ENCODE peak calls at places on chromosome 10, in seven cellular contexts. One of them, this sample, is unnamed.

GRCh38 chr10:89611282-89611681 is 33.8 kb downstream of the PANK1 start:
- DNase-seq in RPMI7951: no peak
- DNase-seq in choroid plexus epithelial cell: no peak
- DNase-seq in EL: no peak
- DNase-seq in stimulated activated CD8-positive, alpha-beta memory T cell treated with anti-CD3 and anti-CD28 coated beads, Interleukin-7, amount 100 ng/mL, for 4 hours: no peak
- DNase-seq in stimulated activated naive CD8-positive, alpha-beta T cell treated with anti-CD3 and anti-CD28 coated beads, Interleukin-15, Interleukin-2, amounts not matched to agents 100 U/mL and 50 U/mL, for 24 hours: no peak
- DNase-seq in left cardiac atrium: no peak
- DNase-seq in this sample: no peak

GRCh38 chr10:125035136-125035535 is 93.2 kb downstream of the ZRANB1 start:
- DNase-seq in stimulated activated naive CD8-positive, alpha-beta T cell treated with anti-CD3 and anti-CD28 coated beads, Interleukin-15, Interleukin-2, amounts not matched to agents 100 U/mL and 50 U/mL, for 24 hours: no peak
- DNase-seq in RPMI7951: peak
- DNase-seq in stimulated activated CD8-positive, alpha-beta memory T cell treated with anti-CD3 and anti-CD28 coated beads, Interleukin-7, amount 100 ng/mL, for 4 hours: no peak
- DNase-seq in left cardiac atrium: no peak
- DNase-seq in choroid plexus epithelial cell: peak
- DNase-seq in EL: peak
- DNase-seq in this sample: no peak

GRCh38 chr10:44673245-44673999 is 237.7 kb upstream of the TMEM72 start:
- DNase-seq in left cardiac atrium: no peak
- DNase-seq in stimulated activated naive CD8-positive, alpha-beta T cell treated with anti-CD3 and anti-CD28 coated beads, Interleukin-15, Interleukin-2, amounts not matched to agents 100 U/mL and 50 U/mL, for 24 hours: no peak
- DNase-seq in stimulated activated CD8-positive, alpha-beta memory T cell treated with anti-CD3 and anti-CD28 coated beads, Interleukin-7, amount 100 ng/mL, for 4 hours: no peak
- DNase-seq in RPMI7951: peak
- DNase-seq in choroid plexus epithelial cell: no peak
- DNase-seq in EL: no peak
- DNase-seq in this sample: no peak

GRCh38 chr10:61937631-61938284 is 36.3 kb downstream of the ARID5B start:
- DNase-seq in stimulated activated naive CD8-positive, alpha-beta T cell treated with anti-CD3 and anti-CD28 coated beads, Interleukin-15, Interleukin-2, amounts not matched to agents 100 U/mL and 50 U/mL, for 24 hours: no peak
- DNase-seq in RPMI7951: no peak
- DNase-seq in stimulated activated CD8-positive, alpha-beta memory T cell treated with anti-CD3 and anti-CD28 coated beads, Interleukin-7, amount 100 ng/mL, for 4 hours: no peak
- DNase-seq in choroid plexus epithelial cell: peak
- DNase-seq in EL: peak
- DNase-seq in left cardiac atrium: no peak
- DNase-seq in this sample: no peak

GRCh38 chr10:123997486-123998196 is 95.8 kb downstream of the CHST15 start:
- DNase-seq in stimulated activated CD8-positive, alpha-beta memory T cell treated with anti-CD3 and anti-CD28 coated beads, Interleukin-7, amount 100 ng/mL, for 4 hours: no peak
- DNase-seq in RPMI7951: peak
- DNase-seq in left cardiac atrium: no peak
- DNase-seq in stimulated activated naive CD8-positive, alpha-beta T cell treated with anti-CD3 and anti-CD28 coated beads, Interleukin-15, Interleukin-2, amounts not matched to agents 100 U/mL and 50 U/mL, for 24 hours: no peak
- DNase-seq in choroid plexus epithelial cell: peak
- DNase-seq in EL: peak
- DNase-seq in this sample: no peak

GRCh38 chr10:71547841-71548493 is 151.2 kb downstream of the CDH23 start:
- DNase-seq in EL: peak
- DNase-seq in left cardiac atrium: peak
- DNase-seq in stimulated activated CD8-positive, alpha-beta memory T cell treated with anti-CD3 and anti-CD28 coated beads, Interleukin-7, amount 100 ng/mL, for 4 hours: no peak
- DNase-seq in RPMI7951: no peak
- DNase-seq in choroid plexus epithelial cell: peak
- DNase-seq in stimulated activated naive CD8-positive, alpha-beta T cell treated with anti-CD3 and anti-CD28 coated beads, Interleukin-15, Interleukin-2, amounts not matched to agents 100 U/mL and 50 U/mL, for 24 hours: no peak
- DNase-seq in this sample: peak

GRCh38 chr10:125084191-125085186 is 75.9 kb downstream of the CTBP2 start:
- DNase-seq in stimulated activated naive CD8-positive, alpha-beta T cell treated with anti-CD3 and anti-CD28 coated beads, Interleukin-15, Interleukin-2, amounts not matched to agents 100 U/mL and 50 U/mL, for 24 hours: no peak
- DNase-seq in RPMI7951: peak
- DNase-seq in left cardiac atrium: peak
- DNase-seq in choroid plexus epithelial cell: peak
- DNase-seq in stimulated activated CD8-positive, alpha-beta memory T cell treated with anti-CD3 and anti-CD28 coated beads, Interleukin-7, amount 100 ng/mL, for 4 hours: no peak
- DNase-seq in EL: peak
- DNase-seq in this sample: peak

GRCh38 chr10:80946957-80947722 is 409.4 kb downstream of the SH2D4B start:
- DNase-seq in stimulated activated CD8-positive, alpha-beta memory T cell treated with anti-CD3 and anti-CD28 coated beads, Interleukin-7, amount 100 ng/mL, for 4 hours: no peak
- DNase-seq in left cardiac atrium: no peak
- DNase-seq in choroid plexus epithelial cell: no peak
- DNase-seq in RPMI7951: no peak
- DNase-seq in EL: no peak
- DNase-seq in stimulated activated naive CD8-positive, alpha-beta T cell treated with anti-CD3 and anti-CD28 coated beads, Interleukin-15, Interleukin-2, amounts not matched to agents 100 U/mL and 50 U/mL, for 24 hours: no peak
- DNase-seq in this sample: no peak

GRCh38 chr10:100037758-100038315 is 28.1 kb upstream of the DNMBP start:
- DNase-seq in choroid plexus epithelial cell: no peak
- DNase-seq in stimulated activated CD8-positive, alpha-beta memory T cell treated with anti-CD3 and anti-CD28 coated beads, Interleukin-7, amount 100 ng/mL, for 4 hours: no peak
- DNase-seq in stimulated activated naive CD8-positive, alpha-beta T cell treated with anti-CD3 and anti-CD28 coated beads, Interleukin-15, Interleukin-2, amounts not matched to agents 100 U/mL and 50 U/mL, for 24 hours: no peak
- DNase-seq in left cardiac atrium: no peak
- DNase-seq in RPMI7951: peak
- DNase-seq in EL: no peak
- DNase-seq in this sample: no peak

GRCh38 chr10:58291538-58292174 is 22.7 kb downstream of the CISD1 start:
- DNase-seq in stimulated activated CD8-positive, alpha-beta memory T cell treated with anti-CD3 and anti-CD28 coated beads, Interleukin-7, amount 100 ng/mL, for 4 hours: peak
- DNase-seq in RPMI7951: peak
- DNase-seq in stimulated activated naive CD8-positive, alpha-beta T cell treated with anti-CD3 and anti-CD28 coated beads, Interleukin-15, Interleukin-2, amounts not matched to agents 100 U/mL and 50 U/mL, for 24 hours: peak
- DNase-seq in EL: peak
- DNase-seq in choroid plexus epithelial cell: peak
- DNase-seq in left cardiac atrium: no peak
- DNase-seq in this sample: no peak

GRCh38 chr10:5776881-5777197 is 36.4 kb downstream of the GDI2 start:
- DNase-seq in EL: peak
- DNase-seq in RPMI7951: peak
- DNase-seq in choroid plexus epithelial cell: peak
- DNase-seq in stimulated activated CD8-positive, alpha-beta memory T cell treated with anti-CD3 and anti-CD28 coated beads, Interleukin-7, amount 100 ng/mL, for 4 hours: no peak
- DNase-seq in left cardiac atrium: no peak
- DNase-seq in stimulated activated naive CD8-positive, alpha-beta T cell treated with anti-CD3 and anti-CD28 coated beads, Interleukin-15, Interleukin-2, amounts not matched to agents 100 U/mL and 50 U/mL, for 24 hours: no peak
- DNase-seq in this sample: no peak

GRCh38 chr10:118027397-118027796 is 19.3 kb downstream of the RAB11FIP2 start:
- DNase-seq in EL: no peak
- DNase-seq in stimulated activated naive CD8-positive, alpha-beta T cell treated with anti-CD3 and anti-CD28 coated beads, Interleukin-15, Interleukin-2, amounts not matched to agents 100 U/mL and 50 U/mL, for 24 hours: no peak
- DNase-seq in left cardiac atrium: no peak
- DNase-seq in stimulated activated CD8-positive, alpha-beta memory T cell treated with anti-CD3 and anti-CD28 coated beads, Interleukin-7, amount 100 ng/mL, for 4 hours: no peak
- DNase-seq in choroid plexus epithelial cell: no peak
- DNase-seq in RPMI7951: peak
- DNase-seq in this sample: no peak

GRCh38 chr10:98055875-98056516 is 25.6 kb upstream of the CRTAC1 start:
- DNase-seq in RPMI7951: peak
- DNase-seq in choroid plexus epithelial cell: peak
- DNase-seq in stimulated activated naive CD8-positive, alpha-beta T cell treated with anti-CD3 and anti-CD28 coated beads, Interleukin-15, Interleukin-2, amounts not matched to agents 100 U/mL and 50 U/mL, for 24 hours: peak
- DNase-seq in stimulated activated CD8-positive, alpha-beta memory T cell treated with anti-CD3 and anti-CD28 coated beads, Interleukin-7, amount 100 ng/mL, for 4 hours: no peak
- DNase-seq in left cardiac atrium: no peak
- DNase-seq in EL: no peak
- DNase-seq in this sample: no peak

GRCh38 chr10:133466683-133467275 is 13.0 kb downstream of the SCART1 start:
- DNase-seq in stimulated activated naive CD8-positive, alpha-beta T cell treated with anti-CD3 and anti-CD28 coated beads, Interleukin-15, Interleukin-2, amounts not matched to agents 100 U/mL and 50 U/mL, for 24 hours: no peak
- DNase-seq in RPMI7951: no peak
- DNase-seq in EL: no peak
- DNase-seq in left cardiac atrium: no peak
- DNase-seq in stimulated activated CD8-positive, alpha-beta memory T cell treated with anti-CD3 and anti-CD28 coated beads, Interleukin-7, amount 100 ng/mL, for 4 hours: no peak
- DNase-seq in choroid plexus epithelial cell: no peak
- DNase-seq in this sample: no peak

GRCh38 chr10:114400091-114400490 is 4.2 kb downstream of the AFAP1L2 start:
- DNase-seq in EL: no peak
- DNase-seq in RPMI7951: peak
- DNase-seq in stimulated activated CD8-positive, alpha-beta memory T cell treated with anti-CD3 and anti-CD28 coated beads, Interleukin-7, amount 100 ng/mL, for 4 hours: no peak
- DNase-seq in left cardiac atrium: no peak
- DNase-seq in stimulated activated naive CD8-positive, alpha-beta T cell treated with anti-CD3 and anti-CD28 coated beads, Interleukin-15, Interleukin-2, amounts not matched to agents 100 U/mL and 50 U/mL, for 24 hours: no peak
- DNase-seq in choroid plexus epithelial cell: peak
- DNase-seq in this sample: no peak

GRCh38 chr10:45515630-45516029 is 141.6 kb downstream of the ALOX5 start:
- DNase-seq in choroid plexus epithelial cell: no peak
- DNase-seq in EL: no peak
- DNase-seq in RPMI7951: no peak
- DNase-seq in stimulated activated CD8-positive, alpha-beta memory T cell treated with anti-CD3 and anti-CD28 coated beads, Interleukin-7, amount 100 ng/mL, for 4 hours: no peak
- DNase-seq in stimulated activated naive CD8-positive, alpha-beta T cell treated with anti-CD3 and anti-CD28 coated beads, Interleukin-15, Interleukin-2, amounts not matched to agents 100 U/mL and 50 U/mL, for 24 hours: no peak
- DNase-seq in left cardiac atrium: no peak
- DNase-seq in this sample: no peak

GRCh38 chr10:97498841-97499560 is at the start of gene UBTD1:
- DNase-seq in EL: peak
- DNase-seq in stimulated activated naive CD8-positive, alpha-beta T cell treated with anti-CD3 and anti-CD28 coated beads, Interleukin-15, Interleukin-2, amounts not matched to agents 100 U/mL and 50 U/mL, for 24 hours: peak
- DNase-seq in RPMI7951: peak
- DNase-seq in choroid plexus epithelial cell: peak
- DNase-seq in left cardiac atrium: peak
- DNase-seq in stimulated activated CD8-positive, alpha-beta memory T cell treated with anti-CD3 and anti-CD28 coated beads, Interleukin-7, amount 100 ng/mL, for 4 hours: no peak
- DNase-seq in this sample: peak

GRCh38 chr10:29157321-29157720 is 131.5 kb upstream of the LYZL1 start:
- DNase-seq in stimulated activated CD8-positive, alpha-beta memory T cell treated with anti-CD3 and anti-CD28 coated beads, Interleukin-7, amount 100 ng/mL, for 4 hours: no peak
- DNase-seq in choroid plexus epithelial cell: no peak
- DNase-seq in stimulated activated naive CD8-positive, alpha-beta T cell treated with anti-CD3 and anti-CD28 coated beads, Interleukin-15, Interleukin-2, amounts not matched to agents 100 U/mL and 50 U/mL, for 24 hours: no peak
- DNase-seq in left cardiac atrium: no peak
- DNase-seq in RPMI7951: peak
- DNase-seq in EL: no peak
- DNase-seq in this sample: no peak

GRCh38 chr10:15238553-15239335 is 70.3 kb upstream of the NMT2 start:
- DNase-seq in stimulated activated CD8-positive, alpha-beta memory T cell treated with anti-CD3 and anti-CD28 coated beads, Interleukin-7, amount 100 ng/mL, for 4 hours: no peak
- DNase-seq in RPMI7951: peak
- DNase-seq in stimulated activated naive CD8-positive, alpha-beta T cell treated with anti-CD3 and anti-CD28 coated beads, Interleukin-15, Interleukin-2, amounts not matched to agents 100 U/mL and 50 U/mL, for 24 hours: no peak
- DNase-seq in choroid plexus epithelial cell: peak
- DNase-seq in EL: peak
- DNase-seq in left cardiac atrium: no peak
- DNase-seq in this sample: no peak

GRCh38 chr10:6383099-6383812 is 180.5 kb downstream of the PFKFB3 start:
- DNase-seq in left cardiac atrium: no peak
- DNase-seq in RPMI7951: peak
- DNase-seq in choroid plexus epithelial cell: peak
- DNase-seq in EL: no peak
- DNase-seq in stimulated activated CD8-positive, alpha-beta memory T cell treated with anti-CD3 and anti-CD28 coated beads, Interleukin-7, amount 100 ng/mL, for 4 hours: no peak
- DNase-seq in stimulated activated naive CD8-positive, alpha-beta T cell treated with anti-CD3 and anti-CD28 coated beads, Interleukin-15, Interleukin-2, amounts not matched to agents 100 U/mL and 50 U/mL, for 24 hours: no peak
- DNase-seq in this sample: no peak

GRCh38 chr10:114026189-114027040 is 17.3 kb upstream of the ADRB1 start:
- DNase-seq in left cardiac atrium: no peak
- DNase-seq in EL: peak
- DNase-seq in stimulated activated naive CD8-positive, alpha-beta T cell treated with anti-CD3 and anti-CD28 coated beads, Interleukin-15, Interleukin-2, amounts not matched to agents 100 U/mL and 50 U/mL, for 24 hours: no peak
- DNase-seq in choroid plexus epithelial cell: peak
- DNase-seq in stimulated activated CD8-positive, alpha-beta memory T cell treated with anti-CD3 and anti-CD28 coated beads, Interleukin-7, amount 100 ng/mL, for 4 hours: no peak
- DNase-seq in RPMI7951: peak
- DNase-seq in this sample: no peak

GRCh38 chr10:69731184-69731583 is 70.5 kb upstream of the COL13A1 start:
- DNase-seq in stimulated activated naive CD8-positive, alpha-beta T cell treated with anti-CD3 and anti-CD28 coated beads, Interleukin-15, Interleukin-2, amounts not matched to agents 100 U/mL and 50 U/mL, for 24 hours: no peak
- DNase-seq in RPMI7951: peak
- DNase-seq in left cardiac atrium: no peak
- DNase-seq in choroid plexus epithelial cell: peak
- DNase-seq in stimulated activated CD8-positive, alpha-beta memory T cell treated with anti-CD3 and anti-CD28 coated beads, Interleukin-7, amount 100 ng/mL, for 4 hours: no peak
- DNase-seq in EL: peak
- DNase-seq in this sample: no peak

GRCh38 chr10:33465747-33466146 is 131.3 kb upstream of the NRP1 start:
- DNase-seq in stimulated activated CD8-positive, alpha-beta memory T cell treated with anti-CD3 and anti-CD28 coated beads, Interleukin-7, amount 100 ng/mL, for 4 hours: no peak
- DNase-seq in left cardiac atrium: no peak
- DNase-seq in choroid plexus epithelial cell: no peak
- DNase-seq in EL: no peak
- DNase-seq in stimulated activated naive CD8-positive, alpha-beta T cell treated with anti-CD3 and anti-CD28 coated beads, Interleukin-15, Interleukin-2, amounts not matched to agents 100 U/mL and 50 U/mL, for 24 hours: no peak
- DNase-seq in RPMI7951: no peak
- DNase-seq in this sample: no peak

GRCh38 chr10:30736685-30737232 is 107.2 kb upstream of the LYZL2 start:
- DNase-seq in stimulated activated naive CD8-positive, alpha-beta T cell treated with anti-CD3 and anti-CD28 coated beads, Interleukin-15, Interleukin-2, amounts not matched to agents 100 U/mL and 50 U/mL, for 24 hours: peak
- DNase-seq in choroid plexus epithelial cell: peak
- DNase-seq in left cardiac atrium: peak
- DNase-seq in stimulated activated CD8-positive, alpha-beta memory T cell treated with anti-CD3 and anti-CD28 coated beads, Interleukin-7, amount 100 ng/mL, for 4 hours: no peak
- DNase-seq in RPMI7951: peak
- DNase-seq in EL: peak
- DNase-seq in this sample: no peak

GRCh38 chr10:120208488-120208887 is 248.5 kb upstream of the PLPP4 start:
- DNase-seq in EL: no peak
- DNase-seq in left cardiac atrium: no peak
- DNase-seq in choroid plexus epithelial cell: no peak
- DNase-seq in stimulated activated naive CD8-positive, alpha-beta T cell treated with anti-CD3 and anti-CD28 coated beads, Interleukin-15, Interleukin-2, amounts not matched to agents 100 U/mL and 50 U/mL, for 24 hours: no peak
- DNase-seq in stimulated activated CD8-positive, alpha-beta memory T cell treated with anti-CD3 and anti-CD28 coated beads, Interleukin-7, amount 100 ng/mL, for 4 hours: no peak
- DNase-seq in RPMI7951: no peak
- DNase-seq in this sample: no peak

GRCh38 chr10:95235676-95236067 is 41.6 kb downstream of the ACSM6 start:
- DNase-seq in choroid plexus epithelial cell: no peak
- DNase-seq in stimulated activated naive CD8-positive, alpha-beta T cell treated with anti-CD3 and anti-CD28 coated beads, Interleukin-15, Interleukin-2, amounts not matched to agents 100 U/mL and 50 U/mL, for 24 hours: no peak
- DNase-seq in EL: no peak
- DNase-seq in left cardiac atrium: no peak
- DNase-seq in stimulated activated CD8-positive, alpha-beta memory T cell treated with anti-CD3 and anti-CD28 coated beads, Interleukin-7, amount 100 ng/mL, for 4 hours: no peak
- DNase-seq in RPMI7951: no peak
- DNase-seq in this sample: no peak

GRCh38 chr10:117140525-117140902 is 2.4 kb upstream of the VAX1 start:
- DNase-seq in stimulated activated CD8-positive, alpha-beta memory T cell treated with anti-CD3 and anti-CD28 coated beads, Interleukin-7, amount 100 ng/mL, for 4 hours: no peak
- DNase-seq in choroid plexus epithelial cell: no peak
- DNase-seq in EL: no peak
- DNase-seq in stimulated activated naive CD8-positive, alpha-beta T cell treated with anti-CD3 and anti-CD28 coated beads, Interleukin-15, Interleukin-2, amounts not matched to agents 100 U/mL and 50 U/mL, for 24 hours: no peak
- DNase-seq in RPMI7951: no peak
- DNase-seq in left cardiac atrium: no peak
- DNase-seq in this sample: no peak

GRCh38 chr10:61899997-61900828 is 1.3 kb upstream of the ARID5B start:
- DNase-seq in stimulated activated naive CD8-positive, alpha-beta T cell treated with anti-CD3 and anti-CD28 coated beads, Interleukin-15, Interleukin-2, amounts not matched to agents 100 U/mL and 50 U/mL, for 24 hours: peak
- DNase-seq in RPMI7951: peak
- DNase-seq in stimulated activated CD8-positive, alpha-beta memory T cell treated with anti-CD3 and anti-CD28 coated beads, Interleukin-7, amount 100 ng/mL, for 4 hours: no peak
- DNase-seq in EL: peak
- DNase-seq in left cardiac atrium: peak
- DNase-seq in choroid plexus epithelial cell: peak
- DNase-seq in this sample: peak

GRCh38 chr10:96642530-96642929 is 55.7 kb upstream of the TM9SF3 start:
- DNase-seq in choroid plexus epithelial cell: no peak
- DNase-seq in stimulated activated naive CD8-positive, alpha-beta T cell treated with anti-CD3 and anti-CD28 coated beads, Interleukin-15, Interleukin-2, amounts not matched to agents 100 U/mL and 50 U/mL, for 24 hours: no peak
- DNase-seq in RPMI7951: no peak
- DNase-seq in EL: no peak
- DNase-seq in stimulated activated CD8-positive, alpha-beta memory T cell treated with anti-CD3 and anti-CD28 coated beads, Interleukin-7, amount 100 ng/mL, for 4 hours: no peak
- DNase-seq in left cardiac atrium: no peak
- DNase-seq in this sample: no peak

GRCh38 chr10:78038791-78039547 is 5.3 kb downstream of the RPS24 start:
- DNase-seq in RPMI7951: no peak
- DNase-seq in left cardiac atrium: no peak
- DNase-seq in stimulated activated naive CD8-positive, alpha-beta T cell treated with anti-CD3 and anti-CD28 coated beads, Interleukin-15, Interleukin-2, amounts not matched to agents 100 U/mL and 50 U/mL, for 24 hours: no peak
- DNase-seq in EL: no peak
- DNase-seq in stimulated activated CD8-positive, alpha-beta memory T cell treated with anti-CD3 and anti-CD28 coated beads, Interleukin-7, amount 100 ng/mL, for 4 hours: no peak
- DNase-seq in choroid plexus epithelial cell: no peak
- DNase-seq in this sample: no peak

This sample was measured in left ventricle myocardium inferior.